ENCODE peak calls at places on chromosomes 6 and 20, in seven cellular contexts. One of them, this sample, is unnamed.

GRCh38 chr6:166078294-166078693 is 89.4 kb downstream of the TBXT start:
- DNase-seq in AG04449: peak
- DNase-seq in AG09319: no peak
- DNase-seq in GM13976: no peak
- DNase-seq in pancreas: no peak
- DNase-seq in colonic mucosa: no peak
- DNase-seq in CD8-positive, alpha-beta T cell: no peak
- DNase-seq in this sample: peak

GRCh38 chr6:72403413-72403812 is 218.5 kb upstream of the KCNQ5 start:
- DNase-seq in AG04449: no peak
- DNase-seq in AG09319: no peak
- DNase-seq in GM13976: no peak
- DNase-seq in pancreas: no peak
- DNase-seq in colonic mucosa: no peak
- DNase-seq in CD8-positive, alpha-beta T cell: no peak
- DNase-seq in this sample: no peak

GRCh38 chr6:67812125-67812524 is 823.0 kb upstream of the ADGRB3 start:
- DNase-seq in AG04449: no peak
- DNase-seq in AG09319: no peak
- DNase-seq in GM13976: no peak
- DNase-seq in pancreas: no peak
- DNase-seq in colonic mucosa: no peak
- DNase-seq in CD8-positive, alpha-beta T cell: no peak
- DNase-seq in this sample: no peak

GRCh38 chr6:35359744-35360348 is 17.5 kb downstream of the PPARD start:
- DNase-seq in AG04449: peak
- DNase-seq in AG09319: no peak
- DNase-seq in GM13976: no peak
- DNase-seq in pancreas: no peak
- DNase-seq in colonic mucosa: no peak
- DNase-seq in CD8-positive, alpha-beta T cell: no peak
- DNase-seq in this sample: peak

GRCh38 chr6:53623497-53623896 is 42.1 kb downstream of the KLHL31 start:
- DNase-seq in AG04449: no peak
- DNase-seq in AG09319: no peak
- DNase-seq in GM13976: no peak
- DNase-seq in pancreas: no peak
- DNase-seq in colonic mucosa: no peak
- DNase-seq in CD8-positive, alpha-beta T cell: no peak
- DNase-seq in this sample: no peak

GRCh38 chr6:107666084-107666981 is 157.8 kb downstream of the SCML4 start:
- DNase-seq in AG04449: no peak
- DNase-seq in AG09319: no peak
- DNase-seq in GM13976: no peak
- DNase-seq in pancreas: no peak
- DNase-seq in colonic mucosa: no peak
- DNase-seq in CD8-positive, alpha-beta T cell: no peak
- DNase-seq in this sample: no peak

GRCh38 chr6:155088856-155089255 is 93.7 kb downstream of the TIAM2 start:
- DNase-seq in AG04449: no peak
- DNase-seq in AG09319: no peak
- DNase-seq in GM13976: no peak
- DNase-seq in pancreas: no peak
- DNase-seq in colonic mucosa: no peak
- DNase-seq in CD8-positive, alpha-beta T cell: no peak
- DNase-seq in this sample: no peak

GRCh38 chr6:148328876-148329567 is 13.6 kb upstream of the SASH1 start:
- DNase-seq in AG04449: no peak
- DNase-seq in AG09319: no peak
- DNase-seq in GM13976: no peak
- DNase-seq in pancreas: no peak
- DNase-seq in colonic mucosa: no peak
- DNase-seq in CD8-positive, alpha-beta T cell: no peak
- DNase-seq in this sample: no peak

GRCh38 chr6:154302111-154302752 is 54.4 kb downstream of the IPCEF1 start:
- DNase-seq in AG04449: peak
- DNase-seq in AG09319: peak
- DNase-seq in GM13976: peak
- DNase-seq in pancreas: no peak
- DNase-seq in colonic mucosa: no peak
- DNase-seq in CD8-positive, alpha-beta T cell: no peak
- DNase-seq in this sample: peak

GRCh38 chr6:155943635-155944034 is 488.0 kb upstream of the NOX3 start:
- DNase-seq in AG04449: no peak
- DNase-seq in AG09319: no peak
- DNase-seq in GM13976: no peak
- DNase-seq in pancreas: no peak
- DNase-seq in colonic mucosa: no peak
- DNase-seq in CD8-positive, alpha-beta T cell: no peak
- DNase-seq in this sample: peak

GRCh38 chr20:46089338-46090094 is at the start of gene NCOA5:
- DNase-seq in AG04449: peak
- DNase-seq in AG09319: peak
- DNase-seq in GM13976: peak
- DNase-seq in pancreas: peak
- DNase-seq in colonic mucosa: peak
- DNase-seq in CD8-positive, alpha-beta T cell: peak
- DNase-seq in this sample: peak

GRCh38 chr6:131909408-131910218 is 41.6 kb downstream of the CCN2 start:
- DNase-seq in AG04449: no peak
- DNase-seq in AG09319: peak
- DNase-seq in GM13976: peak
- DNase-seq in pancreas: no peak
- DNase-seq in colonic mucosa: peak
- DNase-seq in CD8-positive, alpha-beta T cell: peak
- DNase-seq in this sample: no peak

GRCh38 chr6:16624631-16625299 is 136.5 kb downstream of the ATXN1 start:
- DNase-seq in AG04449: no peak
- DNase-seq in AG09319: no peak
- DNase-seq in GM13976: no peak
- DNase-seq in pancreas: no peak
- DNase-seq in colonic mucosa: no peak
- DNase-seq in CD8-positive, alpha-beta T cell: no peak
- DNase-seq in this sample: no peak

GRCh38 chr6:4591218-4591617 is 185.0 kb upstream of the CDYL start:
- DNase-seq in AG04449: no peak
- DNase-seq in AG09319: no peak
- DNase-seq in GM13976: no peak
- DNase-seq in pancreas: no peak
- DNase-seq in colonic mucosa: no peak
- DNase-seq in CD8-positive, alpha-beta T cell: no peak
- DNase-seq in this sample: no peak

GRCh38 chr20:44624152-44624551 is 27.3 kb downstream of the ADA start:
- DNase-seq in AG04449: no peak
- DNase-seq in AG09319: no peak
- DNase-seq in GM13976: no peak
- DNase-seq in pancreas: no peak
- DNase-seq in colonic mucosa: no peak
- DNase-seq in CD8-positive, alpha-beta T cell: no peak
- DNase-seq in this sample: no peak

GRCh38 chr20:25408170-25408547 is 686 bp downstream of the GINS1 start:
- DNase-seq in AG04449: no peak
- DNase-seq in AG09319: no peak
- DNase-seq in GM13976: no peak
- DNase-seq in pancreas: no peak
- DNase-seq in colonic mucosa: no peak
- DNase-seq in CD8-positive, alpha-beta T cell: no peak
- DNase-seq in this sample: no peak

GRCh38 chr20:61526907-61527306 is 274.8 kb downstream of the CDH4 start:
- DNase-seq in AG04449: no peak
- DNase-seq in AG09319: no peak
- DNase-seq in GM13976: no peak
- DNase-seq in pancreas: no peak
- DNase-seq in colonic mucosa: no peak
- DNase-seq in CD8-positive, alpha-beta T cell: no peak
- DNase-seq in this sample: no peak

GRCh38 chr20:1933465-1933870 is 38.3 kb downstream of the SIRPA start:
- DNase-seq in AG04449: no peak
- DNase-seq in AG09319: no peak
- DNase-seq in GM13976: no peak
- DNase-seq in pancreas: no peak
- DNase-seq in colonic mucosa: peak
- DNase-seq in CD8-positive, alpha-beta T cell: no peak
- DNase-seq in this sample: no peak

GRCh38 chr20:1813101-1813529 is 82.1 kb upstream of the SIRPA start:
- DNase-seq in AG04449: peak
- DNase-seq in AG09319: peak
- DNase-seq in GM13976: no peak
- DNase-seq in pancreas: no peak
- DNase-seq in colonic mucosa: no peak
- DNase-seq in CD8-positive, alpha-beta T cell: no peak
- DNase-seq in this sample: no peak

DNA sequence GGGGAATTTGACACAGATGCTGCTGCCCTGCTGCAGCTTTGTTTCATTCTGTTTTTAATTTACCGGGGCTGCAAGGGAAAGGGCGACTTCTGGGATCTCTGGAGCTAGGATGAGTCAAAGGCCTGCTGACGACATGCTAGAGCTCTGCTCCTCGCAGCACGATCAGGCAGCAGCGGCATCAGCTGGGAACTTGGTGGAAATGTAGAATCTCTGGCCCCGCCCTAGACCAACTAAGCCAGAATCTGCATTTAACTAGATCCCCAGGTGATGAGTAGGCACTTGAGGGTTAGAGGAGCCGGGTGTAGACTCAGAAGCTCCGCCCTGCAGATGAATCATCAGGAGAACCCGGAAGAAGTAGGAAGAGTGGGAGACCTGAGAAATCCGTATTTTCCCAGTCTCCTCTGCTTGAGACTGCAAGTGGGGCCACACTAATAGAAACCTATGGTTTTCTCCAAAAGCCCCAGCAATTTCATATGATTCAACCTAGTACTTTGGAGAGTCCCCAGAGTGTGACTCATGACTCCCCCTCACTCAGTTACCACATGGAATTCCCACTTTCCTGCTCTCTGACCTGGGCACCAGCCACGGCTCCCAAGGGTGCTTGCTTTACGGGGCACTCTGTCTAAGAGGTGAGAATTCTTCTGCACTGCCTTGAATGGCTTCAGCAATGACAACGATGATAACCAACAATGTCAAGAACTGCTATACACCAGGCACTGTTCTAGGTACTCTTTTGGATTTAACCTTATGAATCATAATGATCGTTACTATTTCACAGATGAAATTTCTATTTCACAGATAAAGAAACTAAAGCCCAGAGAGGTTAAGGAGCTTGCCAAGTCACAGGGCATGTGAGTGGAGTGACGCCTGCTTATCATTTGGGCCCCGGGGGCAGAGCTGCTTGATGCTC is 18.1 kb downstream of the TUBB2B start:
- DNase-seq in AG04449: peak
- DNase-seq in AG09319: peak
- DNase-seq in GM13976: peak
- DNase-seq in pancreas: no peak
- DNase-seq in colonic mucosa: peak
- DNase-seq in CD8-positive, alpha-beta T cell: no peak
- DNase-seq in this sample: peak
- TF ChIP-seq CTCF in AG04449: peak
- TF ChIP-seq CTCF in AG09319: peak
- TF ChIP-seq CTCF in GM13976: peak
- TF ChIP-seq CTCF in pancreas: no peak
- TF ChIP-seq CTCF in colonic mucosa: no peak
- TF ChIP-seq CTCF in CD8-positive, alpha-beta T cell: no peak
- TF ChIP-seq CTCF in this sample: no peak

GRCh38 chr6:105135907-105136432 is 43.8 kb downstream of the POPDC3 start:
- DNase-seq in AG04449: no peak
- DNase-seq in AG09319: no peak
- DNase-seq in GM13976: no peak
- DNase-seq in pancreas: no peak
- DNase-seq in colonic mucosa: no peak
- DNase-seq in CD8-positive, alpha-beta T cell: no peak
- DNase-seq in this sample: no peak

GRCh38 chr6:105138141-105138540 is 41.7 kb downstream of the POPDC3 start:
- DNase-seq in AG04449: no peak
- DNase-seq in AG09319: no peak
- DNase-seq in GM13976: no peak
- DNase-seq in pancreas: no peak
- DNase-seq in colonic mucosa: no peak
- DNase-seq in CD8-positive, alpha-beta T cell: no peak
- DNase-seq in this sample: no peak

GRCh38 chr6:105137388-105137787 is 42.4 kb downstream of the POPDC3 start:
- DNase-seq in AG04449: no peak
- DNase-seq in AG09319: no peak
- DNase-seq in GM13976: no peak
- DNase-seq in pancreas: no peak
- DNase-seq in colonic mucosa: no peak
- DNase-seq in CD8-positive, alpha-beta T cell: no peak
- DNase-seq in this sample: no peak

GRCh38 chr6:105136433-105137350 is 43.1 kb downstream of the POPDC3 start:
- DNase-seq in AG04449: no peak
- DNase-seq in AG09319: peak
- DNase-seq in GM13976: peak
- DNase-seq in pancreas: peak
- DNase-seq in colonic mucosa: peak
- DNase-seq in CD8-positive, alpha-beta T cell: no peak
- DNase-seq in this sample: no peak

GRCh38 chr6:105135056-105135455 is 44.8 kb downstream of the POPDC3 start:
- DNase-seq in AG04449: no peak
- DNase-seq in AG09319: no peak
- DNase-seq in GM13976: no peak
- DNase-seq in pancreas: no peak
- DNase-seq in colonic mucosa: no peak
- DNase-seq in CD8-positive, alpha-beta T cell: no peak
- DNase-seq in this sample: no peak
- TF ChIP-seq CTCF in AG04449: peak
- TF ChIP-seq CTCF in AG09319: peak
- TF ChIP-seq CTCF in GM13976: no peak
- TF ChIP-seq CTCF in pancreas: no peak
- TF ChIP-seq CTCF in colonic mucosa: no peak
- TF ChIP-seq CTCF in CD8-positive, alpha-beta T cell: no peak
- TF ChIP-seq CTCF in this sample: no peak

DNA sequence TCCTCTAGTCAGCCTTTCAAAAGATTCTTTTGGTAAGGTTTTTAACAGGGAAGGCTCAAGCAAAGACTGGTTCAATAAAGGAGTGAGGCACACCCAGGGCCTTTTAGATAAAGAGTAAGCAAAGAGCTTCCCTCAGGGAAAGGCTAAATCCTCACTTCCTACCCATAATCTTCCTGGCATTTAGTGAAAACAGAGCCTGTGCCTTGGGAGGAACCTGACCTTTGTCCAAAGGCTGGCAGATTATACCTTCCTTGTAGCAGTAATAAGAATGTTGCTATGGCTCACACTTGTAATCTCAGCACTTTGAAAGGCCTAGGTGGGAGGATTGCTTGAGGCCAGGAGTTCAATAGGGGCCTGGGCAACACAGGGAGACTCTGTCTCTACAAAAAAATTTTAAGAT is 280.1 kb upstream of the PLCB4 start:
- DNase-seq in AG04449: no peak
- DNase-seq in AG09319: no peak
- DNase-seq in GM13976: no peak
- DNase-seq in pancreas: no peak
- DNase-seq in colonic mucosa: peak
- DNase-seq in CD8-positive, alpha-beta T cell: no peak
- DNase-seq in this sample: no peak
- TF ChIP-seq CTCF in AG04449: no peak
- TF ChIP-seq CTCF in AG09319: no peak
- TF ChIP-seq CTCF in GM13976: no peak
- TF ChIP-seq CTCF in pancreas: no peak
- TF ChIP-seq CTCF in colonic mucosa: no peak
- TF ChIP-seq CTCF in CD8-positive, alpha-beta T cell: no peak
- TF ChIP-seq CTCF in this sample: no peak

GRCh38 chr20:23165307-23165750 is 79.2 kb upstream of the CD93 start:
- DNase-seq in AG04449: no peak
- DNase-seq in AG09319: no peak
- DNase-seq in GM13976: no peak
- DNase-seq in pancreas: no peak
- DNase-seq in colonic mucosa: peak
- DNase-seq in CD8-positive, alpha-beta T cell: no peak
- DNase-seq in this sample: no peak
- TF ChIP-seq CTCF in AG04449: no peak
- TF ChIP-seq CTCF in AG09319: no peak
- TF ChIP-seq CTCF in GM13976: no peak
- TF ChIP-seq CTCF in pancreas: no peak
- TF ChIP-seq CTCF in colonic mucosa: no peak
- TF ChIP-seq CTCF in CD8-positive, alpha-beta T cell: no peak
- TF ChIP-seq CTCF in this sample: no peak

This sample was measured in kidney epithelial cell.